ENCODE peak calls at places on chromosomes 3 and 15, in seven cellular contexts. One of them, this sample, is unnamed.
A peak's percentile ranks its signal among the peaks of the same experiment; 100 is the strongest.

GRCh38 chr3:187025656-187026320 is 95.5 kb downstream of the ST6GAL1 start:
- DNase-seq in ACHN: no peak
- DNase-seq in ovary: no peak
- DNase-seq in left colon: no peak
- DNase-seq in AG04450: no peak
- DNase-seq in cardiac muscle cell: no peak
- DNase-seq in cardiac fibroblast: no peak
- DNase-seq in this sample: no peak

GRCh38 chr3:122563717-122564025 is 429 bp downstream of the PARP9 start:
- DNase-seq in ACHN: peak; percentile 14
- DNase-seq in ovary: no peak
- DNase-seq in left colon: peak; percentile 21
- DNase-seq in AG04450: no peak
- DNase-seq in cardiac muscle cell: peak; percentile 18
- DNase-seq in cardiac fibroblast: peak; percentile 24
- DNase-seq in this sample: no peak

GRCh38 chr3:68256635-68257034 is 602.2 kb upstream of the SUCLG2 start:
- DNase-seq in ACHN: peak; percentile 19
- DNase-seq in ovary: no peak
- DNase-seq in left colon: peak; percentile 10
- DNase-seq in AG04450: no peak
- DNase-seq in cardiac muscle cell: no peak
- DNase-seq in cardiac fibroblast: no peak
- DNase-seq in this sample: no peak

GRCh38 chr3:166697495-166697894 is 682.6 kb downstream of the ZBBX start:
- DNase-seq in ACHN: no peak
- DNase-seq in ovary: no peak
- DNase-seq in left colon: no peak
- DNase-seq in AG04450: no peak
- DNase-seq in cardiac muscle cell: no peak
- DNase-seq in cardiac fibroblast: no peak
- DNase-seq in this sample: no peak

GRCh38 chr3:187795207-187795960 is 50.1 kb upstream of the BCL6 start:
- DNase-seq in ACHN: no peak
- DNase-seq in ovary: no peak
- DNase-seq in left colon: peak; percentile 43
- DNase-seq in AG04450: no peak
- DNase-seq in cardiac muscle cell: no peak
- DNase-seq in cardiac fibroblast: no peak
- DNase-seq in this sample: no peak

GRCh38 chr3:38334656-38335055 is 11.9 kb upstream of the XYLB start:
- DNase-seq in ACHN: no peak
- DNase-seq in ovary: no peak
- DNase-seq in left colon: no peak
- DNase-seq in AG04450: peak; percentile 18
- DNase-seq in cardiac muscle cell: peak; percentile 87
- DNase-seq in cardiac fibroblast: peak; percentile 75
- DNase-seq in this sample: no peak

GRCh38 chr15:88465633-88466219 is 1.5 kb downstream of the MRPL46 start:
- DNase-seq in ACHN: peak; percentile 24
- DNase-seq in ovary: no peak
- DNase-seq in left colon: no peak
- DNase-seq in AG04450: no peak
- DNase-seq in cardiac muscle cell: peak; percentile 48
- DNase-seq in cardiac fibroblast: peak; percentile 53
- DNase-seq in this sample: peak; percentile 65

GRCh38 chr3:40951636-40952035 is 247.7 kb upstream of the CTNNB1 start:
- DNase-seq in ACHN: no peak
- DNase-seq in ovary: no peak
- DNase-seq in left colon: no peak
- DNase-seq in AG04450: no peak
- DNase-seq in cardiac muscle cell: peak; percentile 86
- DNase-seq in cardiac fibroblast: peak; percentile 49
- DNase-seq in this sample: no peak

GRCh38 chr15:39056357-39056756 is 491.7 kb upstream of the RASGRP1 start:
- DNase-seq in ACHN: no peak
- DNase-seq in ovary: no peak
- DNase-seq in left colon: no peak
- DNase-seq in AG04450: no peak
- DNase-seq in cardiac muscle cell: no peak
- DNase-seq in cardiac fibroblast: peak; percentile 40
- DNase-seq in this sample: no peak

GRCh38 chr3:147159141-147159540 is 247.2 kb downstream of the ZIC4 start:
- DNase-seq in ACHN: no peak
- DNase-seq in ovary: no peak
- DNase-seq in left colon: no peak
- DNase-seq in AG04450: no peak
- DNase-seq in cardiac muscle cell: no peak
- DNase-seq in cardiac fibroblast: no peak
- DNase-seq in this sample: no peak

GRCh38 chr3:33900809-33901505 is 102.5 kb downstream of the PDCD6IP start:
- DNase-seq in ACHN: no peak
- DNase-seq in ovary: no peak
- DNase-seq in left colon: no peak
- DNase-seq in AG04450: no peak
- DNase-seq in cardiac muscle cell: peak; percentile 33
- DNase-seq in cardiac fibroblast: peak; percentile 10
- DNase-seq in this sample: peak; percentile 54

GRCh38 chr3:179853176-179853575 is 183.6 kb downstream of the PEX5L start:
- DNase-seq in ACHN: no peak
- DNase-seq in ovary: peak; percentile 34
- DNase-seq in left colon: no peak
- DNase-seq in AG04450: peak; percentile 81
- DNase-seq in cardiac muscle cell: no peak
- DNase-seq in cardiac fibroblast: peak; percentile 2
- DNase-seq in this sample: no peak

This sample was measured in islet precursor cell.